ENCODE peak calls at places on chromosome 3, in five cellular contexts. B is A549; M is NCI-H1092 treated with DMSO at 0.1 percent for 48 hours; I is globus pallidus; J is activated CD4-positive, alpha-beta memory T cell treated with anti-CD3 and anti-CD28 coated beads for 36 hours. X is an unnamed sample.

GRCh38 chr3:177758131-177758530 is 560.8 kb upstream of the TBL1XR1 start:
- DNase-seq in B (no peak), M (no peak), J (no peak), I (no peak), X (no peak)

GRCh38 chr3:66441124-66441523 is 59.7 kb downstream of the LRIG1 start:
- DNase-seq in I (no peak), M (no peak), J (no peak), B (no peak), X (no peak)

GRCh38 chr3:76735153-76735552 is 304.7 kb upstream of the ROBO2 start:
- DNase-seq in J (no peak), B (no peak), M (no peak), I (no peak), X (no peak)

GRCh38 chr3:4999626-5000184 is 20.5 kb downstream of the BHLHE40 start:
- DNase-seq in I (no peak), B (no peak), M (no peak), J (peak), X (no peak)

GRCh38 chr3:37308247-37308646 is 133.9 kb upstream of the LRRFIP2 start:
- DNase-seq in B (peak), J (no peak), I (peak), M (peak), X (peak)

GRCh38 chr3:16301490-16301889 is 36.5 kb downstream of the OXNAD1 start:
- DNase-seq in B (no peak), J (peak), M (no peak), I (no peak), X (peak)

GRCh38 chr3:143307613-143308183 is 188.1 kb downstream of the CHST2 start:
- DNase-seq in I (no peak), J (no peak), M (no peak), B (peak), X (no peak)

GRCh38 chr3:184377882-184378445 is at the start of gene THPO:
- DNase-seq in J (no peak), I (no peak), B (no peak), M (no peak), X (no peak)

GRCh38 chr3:157606392-157607197 is 103.4 kb upstream of the VEPH1 start:
- DNase-seq in B (peak), J (peak), I (peak), M (peak), X (no peak)

GRCh38 chr3:71441217-71441924 is 142.2 kb downstream of the FOXP1 start:
- DNase-seq in B (no peak), I (peak), M (no peak), J (no peak), X (no peak)

GRCh38 chr3:140974900-140975299 is 33.3 kb downstream of the SLC25A36 start:
- DNase-seq in B (no peak), J (no peak), M (no peak), I (no peak), X (no peak)

GRCh38 chr3:153666911-153667310 is 454.3 kb upstream of the ARHGEF26 start:
- DNase-seq in J (no peak), I (no peak), M (no peak), B (no peak), X (no peak)

GRCh38 chr3:71509024-71509423 is 74.5 kb downstream of the FOXP1 start:
- DNase-seq in M (no peak), I (no peak), B (no peak), J (no peak), X (no peak)

GRCh38 chr3:63753567-63753966 is 65.5 kb upstream of the C3orf49 start:
- DNase-seq in J (no peak), B (no peak), I (no peak), M (no peak), X (no peak)

GRCh38 chr3:147348976-147349375 is 57.4 kb downstream of the ZIC4 start:
- DNase-seq in I (no peak), M (no peak), B (no peak), J (no peak), X (no peak)

GRCh38 chr3:168989396-168989795 is 674.1 kb downstream of the MECOM start:
- DNase-seq in M (no peak), J (no peak), I (no peak), B (no peak), X (no peak)

GRCh38 chr3:52056521-52056967 is at the start of gene DUSP7:
- DNase-seq in I (peak), M (peak), J (peak), B (peak), X (no peak)

X was measured in NCI-H2029 treated with DMSO at 0.1 percent for 48 hours.